ENCODE peak calls at places on chromosome 1, in five cellular contexts. G, B, P, X and N are unnamed samples.
A peak's percentile ranks its signal among the peaks of the same experiment; 100 is the strongest.

GRCh38 chr1:13801711-13802486 is 101.9 kb downstream of the PRDM2 start:
- DNase-seq in X (no peak), B (no peak), P (no peak), G (no peak), N (no peak)

GRCh38 chr1:83990734-83991133 is 8.2 kb downstream of the TTLL7 start:
- DNase-seq in P (no peak), G (no peak), B (no peak), X (no peak), N (no peak)

GRCh38 chr1:164051791-164052190 is 507.2 kb upstream of the PBX1 start:
- DNase-seq in B (no peak), X (no peak), P (no peak), G (no peak), N (no peak)

GRCh38 chr1:40344597-40344996 is 27.5 kb upstream of the COL9A2 start:
- DNase-seq in B (no peak), P (no peak), G (peak; percentile 6), X (no peak), N (no peak)

GRCh38 chr1:182608850-182609610 is 4.8 kb upstream of the RGS16 start:
- DNase-seq in P (no peak), X (no peak), B (no peak), G (no peak), N (no peak)

GRCh38 chr1:53135735-53136114 is 6.7 kb downstream of the SLC1A7 start:
- DNase-seq in X (no peak), P (no peak), G (no peak), B (no peak), N (no peak)

GRCh38 chr1:181062800-181063428 is 25.6 kb upstream of the IER5 start:
- DNase-seq in G (no peak), X (no peak), B (no peak), P (no peak), N (no peak)

GRCh38 chr1:61323681-61324328 is 241.4 kb downstream of the NFIA start:
- DNase-seq in G (no peak), P (no peak), B (no peak), X (no peak), N (no peak)

GRCh38 chr1:66275601-66276023 is 258.3 kb upstream of the SGIP1 start:
- DNase-seq in P (peak; percentile 24), G (no peak), X (no peak), B (no peak), N (no peak)

GRCh38 chr1:200337410-200337809 is 72.4 kb downstream of the ZNF281 start:
- DNase-seq in G (no peak), X (no peak), P (no peak), B (no peak), N (no peak)

GRCh38 chr1:101139130-101139529 is 97.7 kb upstream of the S1PR1 start:
- DNase-seq in P (no peak), X (no peak), G (no peak), B (no peak), N (no peak)

GRCh38 chr1:61135286-61135685 is 52.9 kb downstream of the NFIA start:
- DNase-seq in X (no peak), B (no peak), P (no peak), G (no peak), N (no peak)

GRCh38 chr1:159015440-159015909 is 5.8 kb downstream of the IFI16 start:
- DNase-seq in G (peak; percentile 55), X (peak; percentile 10), B (no peak), P (no peak), N (no peak)

GRCh38 chr1:226203693-226204092 is 17.2 kb upstream of the ACBD3 start:
- DNase-seq in B (no peak), X (no peak), P (no peak), G (no peak), N (no peak)

GRCh38 chr1:117658676-117659075 is 52.8 kb downstream of the TENT5C start:
- DNase-seq in P (no peak), X (no peak), G (peak; percentile 65), B (no peak), N (no peak)